ENCODE peak calls at places on chromosomes 12 and 14, in seven cellular contexts. A, I, X, T, Y, D and Q are unnamed samples.

GRCh38 chr12:54125950-54126695 is 62.7 kb downstream of the SMUG1 start:
- DNase-seq in A (peak; percentile 65), I (no peak), X (no peak), T (no peak), Y (no peak), D (no peak), Q (peak; percentile 34)

GRCh38 chr12:48988030-48988649 is 10.0 kb downstream of the WNT1 start:
- DNase-seq in A (peak; percentile 84), I (no peak), X (peak; percentile 63), T (peak; percentile 78), Y (peak; percentile 77), D (peak; percentile 83), Q (peak; percentile 80)

GRCh38 chr12:64672925-64673409 is 62.7 kb downstream of the RASSF3 start:
- DNase-seq in A (peak; percentile 57), I (no peak), X (peak; percentile 38), T (peak; percentile 55), Y (peak; percentile 49), D (peak; percentile 39), Q (no peak)

GRCh38 chr14:52142504-52142903 is 73.6 kb upstream of the NID2 start:
- DNase-seq in A (no peak), I (no peak), X (no peak), T (no peak), Y (no peak), D (no peak), Q (no peak)

GRCh38 chr12:31106101-31106803 is 32.6 kb downstream of the DDX11 start:
- DNase-seq in A (no peak), I (no peak), X (no peak), T (no peak), Y (peak; percentile 12), D (no peak), Q (no peak)

GRCh38 chr12:11949738-11950403 is 120.9 kb upstream of the BCL2L14 start:
- DNase-seq in A (peak; percentile 55), I (no peak), X (no peak), T (no peak), Y (peak; percentile 46), D (no peak), Q (no peak)

GRCh38 chr14:32693114-32693513 is 245.6 kb upstream of the NPAS3 start:
- DNase-seq in A (no peak), I (no peak), X (no peak), T (no peak), Y (peak; percentile 96), D (no peak), Q (no peak)

GRCh38 chr14:64248689-64249088 is 45.5 kb downstream of the ESR2 start:
- DNase-seq in A (no peak), I (no peak), X (no peak), T (no peak), Y (no peak), D (no peak), Q (no peak)

GRCh38 chr12:115542656-115543055 is 734.8 kb downstream of the MED13L start:
- DNase-seq in A (no peak), I (no peak), X (no peak), T (no peak), Y (no peak), D (no peak), Q (no peak)

GRCh38 chr12:105321125-105321524 is 9.4 kb upstream of the C12orf75 start:
- DNase-seq in A (no peak), I (no peak), X (no peak), T (no peak), Y (no peak), D (no peak), Q (no peak)

GRCh38 chr14:99519347-99519881 is 38.2 kb downstream of the CCNK start:
- DNase-seq in A (peak; percentile 36), I (no peak), X (no peak), T (no peak), Y (no peak), D (no peak), Q (no peak)

GRCh38 chr12:55724226-55724939 is 4.2 kb downstream of the RDH5 start:
- DNase-seq in A (peak; percentile 87), I (no peak), X (peak; percentile 45), T (peak; percentile 77), Y (peak; percentile 68), D (peak; percentile 68), Q (peak; percentile 69)

GRCh38 chr14:103801459-103801858 is 45.9 kb downstream of the PPP1R13B start:
- DNase-seq in A (no peak), I (no peak), X (no peak), T (no peak), Y (no peak), D (no peak), Q (no peak)

GRCh38 chr14:69443296-69443805 is 41.2 kb upstream of the PLEKHD1 start:
- DNase-seq in A (no peak), I (no peak), X (no peak), T (no peak), Y (no peak), D (no peak), Q (no peak)

GRCh38 chr14:73727181-73727580 is 13.0 kb upstream of the PNMA1 start:
- DNase-seq in A (no peak), I (no peak), X (no peak), T (no peak), Y (no peak), D (no peak), Q (no peak)

GRCh38 chr14:65462411-65462810 is 49.9 kb downstream of the FUT8 start:
- DNase-seq in A (no peak), I (no peak), X (no peak), T (no peak), Y (no peak), D (peak; percentile 19), Q (no peak)

GRCh38 chr14:55794655-55795583 is 214.9 kb downstream of the KTN1 start:
- DNase-seq in A (no peak), I (no peak), X (no peak), T (no peak), Y (no peak), D (no peak), Q (no peak)

GRCh38 chr12:90970471-90970870 is 15.5 kb upstream of the CCER1 start:
- DNase-seq in A (no peak), I (no peak), X (no peak), T (no peak), Y (no peak), D (no peak), Q (no peak)

GRCh38 chr12:54413284-54414190 is 5.5 kb downstream of the ITGA5 start:
- DNase-seq in A (no peak), I (no peak), X (peak; percentile 79), T (peak; percentile 83), Y (peak; percentile 72), D (peak; percentile 67), Q (no peak)

GRCh38 chr12:10959777-10960176 is 20.7 kb upstream of the TAS2R14 start:
- DNase-seq in A (no peak), I (no peak), X (no peak), T (no peak), Y (no peak), D (no peak), Q (no peak)

GRCh38 chr12:53676715-53677611 is 1.1 kb upstream of the ATP5MC2 start:
- DNase-seq in A (peak; percentile 79), I (no peak), X (no peak), T (peak; percentile 62), Y (no peak), D (peak; percentile 36), Q (no peak)

GRCh38 chr12:108568653-108569154 is 6.3 kb downstream of the ISCU start:
- DNase-seq in A (no peak), I (no peak), X (peak; percentile 65), T (no peak), Y (peak; percentile 74), D (peak; percentile 67), Q (no peak)

GRCh38 chr12:20455001-20455706 is 86.8 kb downstream of the PDE3A start:
- DNase-seq in A (no peak), I (no peak), X (no peak), T (no peak), Y (no peak), D (no peak), Q (no peak)

GRCh38 chr14:21356511-21356910 is 27.3 kb downstream of the SUPT16H start:
- DNase-seq in A (no peak), I (no peak), X (no peak), T (no peak), Y (no peak), D (no peak), Q (no peak)